ENCODE peak calls at places on chromosomes 6 and 20, in four cellular contexts. O is heart left ventricle, L is fibroblast of lung, B is SJCRH30. Q is an unnamed sample.

GRCh38 chr20:1005452-1006027 is 3.4 kb upstream of the RSPO4 start:
- DNase-seq in O (no peak), L (peak; percentile 15), B (no peak), Q (peak; percentile 38)

GRCh38 chr20:36825374-36826104 is 50.4 kb upstream of the TLDC2 start:
- DNase-seq in O (no peak), L (no peak), B (no peak), Q (no peak)

GRCh38 chr6:32627831-32628230 is 9.4 kb upstream of the HLA-DQA1 start:
- DNase-seq in O (peak; percentile 41), L (no peak), B (no peak), Q (no peak)

GRCh38 chr6:170265655-170266054 is 25.2 kb downstream of the DLL1 start:
- DNase-seq in O (peak; percentile 82), L (no peak), B (peak; percentile 69), Q (peak; percentile 87)

GRCh38 chr20:16576219-16576618 is 3.0 kb upstream of the KIF16B start:
- DNase-seq in O (no peak), L (no peak), B (no peak), Q (no peak)

GRCh38 chr6:34051339-34051919 is 94.5 kb downstream of the GRM4 start:
- DNase-seq in O (no peak), L (no peak), B (no peak), Q (no peak)

GRCh38 chr6:148973809-148974208 is 227.0 kb downstream of the UST start:
- DNase-seq in O (no peak), L (peak; percentile 35), B (no peak), Q (no peak)

GRCh38 chr6:104908431-104909139 is 48.3 kb upstream of the LIN28B start:
- DNase-seq in O (no peak), L (no peak), B (no peak), Q (no peak)

GRCh38 chr20:8661229-8662023 is 407.5 kb upstream of the PLCB4 start:
- DNase-seq in O (no peak), L (no peak), B (no peak), Q (no peak)

GRCh38 chr6:82875573-82876185 is 190.0 kb downstream of the UBE3D start:
- DNase-seq in O (no peak), L (peak; percentile 91), B (no peak), Q (no peak)

GRCh38 chr6:158686791-158687381 is 37.0 kb downstream of the SYTL3 start:
- DNase-seq in O (no peak), L (no peak), B (no peak), Q (no peak)

GRCh38 chr6:28160233-28160632 is 18.6 kb downstream of the ZKSCAN8 start:
- DNase-seq in O (no peak), L (no peak), B (no peak), Q (no peak)

GRCh38 chr6:47709160-47709559 is 10.8 kb downstream of the ADGRF4 start:
- DNase-seq in O (no peak), L (no peak), B (no peak), Q (no peak)

GRCh38 chr6:96631248-96631647 is 68.3 kb downstream of the FHL5 start:
- DNase-seq in O (no peak), L (peak; percentile 1), B (no peak), Q (no peak)

GRCh38 chr6:77015350-77015749 is 447.9 kb downstream of the HTR1B start:
- DNase-seq in O (no peak), L (peak; percentile 56), B (no peak), Q (no peak)

GRCh38 chr6:43310624-43311023 is 2.0 kb upstream of the CRIP3 start:
- DNase-seq in O (no peak), L (no peak), B (no peak), Q (no peak)

GRCh38 chr20:13611726-13612125 is 27.0 kb downstream of the TASP1 start:
- DNase-seq in O (no peak), L (no peak), B (no peak), Q (no peak)

GRCh38 chr6:90293319-90293937 is 3.2 kb downstream of the BACH2 start:
- DNase-seq in O (no peak), L (peak; percentile 47), B (no peak), Q (no peak)

GRCh38 chr6:68778356-68779020 is 143.4 kb downstream of the ADGRB3 start:
- DNase-seq in O (peak; percentile 21), L (peak; percentile 45), B (peak; percentile 73), Q (no peak)

GRCh38 chr20:43731469-43731868 is 4.7 kb upstream of the GTSF1L start:
- DNase-seq in O (no peak), L (peak; percentile 81), B (no peak), Q (no peak)

GRCh38 chr6:154428892-154429291 is 72.3 kb upstream of the IPCEF1 start:
- DNase-seq in O (no peak), L (peak; percentile 48), B (no peak), Q (no peak)

GRCh38 chr6:154429711-154430110 is 73.1 kb upstream of the IPCEF1 start:
- DNase-seq in O (no peak), L (no peak), B (no peak), Q (no peak)

GRCh38 chr6:154426997-154427396 is 70.4 kb upstream of the IPCEF1 start:
- DNase-seq in O (no peak), L (no peak), B (no peak), Q (no peak)

GRCh38 chr6:154425034-154425433 is 68.4 kb upstream of the IPCEF1 start:
- DNase-seq in O (no peak), L (no peak), B (no peak), Q (no peak)

GRCh38 chr6:154427425-154427824 is 70.8 kb upstream of the IPCEF1 start:
- DNase-seq in O (no peak), L (no peak), B (no peak), Q (no peak)
- H3K36me3 ChIP-seq in O (peaks cover 4% of the 10 kb centered on the region), L (peaks cover 2% of the 10 kb centered on the region), B (peaks cover 42% of the 10 kb centered on the region), Q (no peaks in the 10 kb centered on the region)

GRCh38 chr20:49287555-49288249 is 9.8 kb upstream of the ZNFX1 start:
- DNase-seq in O (no peak), L (peak; percentile 82), B (no peak), Q (no peak)
- H3K9me3 ChIP-seq in O (peaks cover 49% of the 10 kb centered on the region), L (peaks cover 7% of the 10 kb centered on the region), B (no peaks in the 10 kb centered on the region), Q (peaks cover 49% of the 10 kb centered on the region)

DNA sequence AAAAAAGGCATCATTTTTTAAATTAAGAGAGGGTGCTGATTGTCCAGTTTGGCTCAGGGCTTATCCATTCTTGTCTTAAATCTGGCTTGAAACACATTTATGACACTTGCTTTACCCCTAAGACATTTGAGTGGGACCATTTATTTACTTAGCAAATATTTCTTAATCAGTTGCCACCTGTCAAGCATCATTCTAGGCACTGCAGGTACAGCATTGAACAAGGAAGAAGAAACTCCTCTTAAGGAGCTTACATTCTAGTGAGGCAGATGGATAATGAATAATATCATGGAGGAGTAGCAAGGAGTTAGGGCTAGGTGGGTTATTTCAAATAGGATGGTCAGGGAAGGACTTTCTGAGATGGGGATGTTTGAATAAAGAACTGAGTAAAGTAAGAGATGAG is 189.8 kb downstream of the UTRN start:
- DNase-seq in O (no peak), L (no peak), B (no peak), Q (no peak)
- H3K36me3 ChIP-seq in O (peaks cover 18% of the 10 kb centered on the region), L (no peaks in the 10 kb centered on the region), B (no peaks in the 10 kb centered on the region), Q (no peaks in the 10 kb centered on the region)

GRCh38 chr6:121627761-121628160 is 192.3 kb downstream of the GJA1 start:
- DNase-seq in O (no peak), L (no peak), B (no peak), Q (no peak)
- H3K9me3 ChIP-seq in O (peaks cover 22% of the 10 kb centered on the region), L (no peaks in the 10 kb centered on the region), B (no peaks in the 10 kb centered on the region), Q (peaks cover 7% of the 10 kb centered on the region)

GRCh38 chr20:47292581-47292980 is 63.9 kb downstream of the ZMYND8 start:
- DNase-seq in O (no peak), L (no peak), B (no peak), Q (no peak)
- H3K36me3 ChIP-seq in O (peaks cover 58% of the 10 kb centered on the region), L (peaks cover 15% of the 10 kb centered on the region), B (peaks cover 81% of the 10 kb centered on the region), Q (no peaks in the 10 kb centered on the region)

DNA sequence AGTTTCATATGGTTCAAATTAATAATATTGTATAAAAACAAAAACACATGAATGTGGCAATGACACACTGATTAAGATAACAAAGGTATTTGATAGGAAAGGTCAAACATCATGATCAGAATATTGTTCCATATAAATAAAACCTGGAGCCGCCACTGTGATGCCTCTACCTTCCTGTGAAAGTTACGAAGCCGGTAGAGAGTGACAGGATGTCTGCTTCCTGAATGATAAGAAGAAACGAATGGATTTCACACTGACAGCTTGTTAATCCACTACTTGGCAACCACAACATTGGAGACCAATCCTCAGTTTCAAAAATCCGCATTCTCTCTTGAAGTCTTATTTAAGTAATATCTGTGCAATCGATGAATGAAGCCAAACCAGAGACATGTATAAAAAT is 315.1 kb downstream of the HDGFL1 start:
- DNase-seq in O (no peak), L (no peak), B (no peak), Q (no peak)
- H3K9me3 ChIP-seq in O (no peaks in the 10 kb centered on the region), L (no peaks in the 10 kb centered on the region), B (no peaks in the 10 kb centered on the region), Q (no peaks in the 10 kb centered on the region)

GRCh38 chr6:100119261-100119660 is 125.2 kb upstream of the MCHR2 start:
- DNase-seq in O (no peak), L (no peak), B (no peak), Q (no peak)

GRCh38 chr6:100126682-100127484 is 132.9 kb upstream of the MCHR2 start:
- DNase-seq in O (no peak), L (no peak), B (no peak), Q (no peak)

GRCh38 chr6:100118301-100118700 is 124.3 kb upstream of the MCHR2 start:
- DNase-seq in O (no peak), L (no peak), B (no peak), Q (no peak)

GRCh38 chr6:100117680-100118079 is 123.7 kb upstream of the MCHR2 start:
- DNase-seq in O (no peak), L (no peak), B (no peak), Q (no peak)

DNA sequence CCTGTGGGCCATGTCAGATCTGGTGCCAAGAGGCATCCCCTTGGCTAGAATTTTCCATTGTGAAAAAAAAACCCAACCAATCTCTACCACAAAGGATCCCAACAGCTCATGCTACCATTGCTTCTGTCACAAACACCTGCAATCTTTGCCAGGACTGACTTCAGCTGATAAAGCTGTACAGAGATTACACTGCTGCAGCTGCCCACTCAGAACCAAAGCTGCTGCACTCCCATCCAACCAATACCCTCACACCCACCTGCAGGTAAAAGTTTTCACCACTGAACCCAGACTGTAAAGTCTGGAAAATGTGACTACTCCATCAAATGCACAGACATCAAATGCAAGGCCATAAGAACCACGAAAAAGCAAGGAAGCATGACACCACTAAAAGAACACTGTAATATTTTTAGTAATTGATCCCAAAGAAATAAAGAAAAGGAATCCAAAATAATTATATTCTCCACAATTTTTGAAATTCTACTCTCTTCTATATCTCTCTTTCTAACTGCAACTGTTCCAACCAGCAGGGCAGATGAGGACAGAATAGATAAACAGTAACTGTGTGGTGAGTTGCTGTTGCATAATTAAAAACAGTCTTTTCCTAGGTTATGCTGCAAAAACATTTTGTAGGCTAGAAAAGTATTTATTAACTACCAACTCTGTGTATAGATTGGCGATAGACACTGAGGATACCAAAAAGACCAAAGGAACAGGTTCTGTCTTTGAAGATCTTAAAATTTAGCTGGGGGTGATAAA is 128.0 kb upstream of the MCHR2 start:
- DNase-seq in O (no peak), L (no peak), B (no peak), Q (no peak)
- H3K36me3 ChIP-seq in O (no peaks in the 10 kb centered on the region), L (no peaks in the 10 kb centered on the region), B (no peaks in the 10 kb centered on the region), Q (no peaks in the 10 kb centered on the region)

Q was measured in mucosa of descending colon.